ENCODE peak calls at places on chromosomes 12 and 14, in nine cellular contexts. F is lung, S is H9, U is progenitor cell of endocrine pancreas, W is fibroblast of the aortic adventitia, X is WTC11, B is fibroblast of lung, Q is left lung, V is Panc1. C is an unnamed sample.

GRCh38 chr12:116881325-116881866 is at the start of gene HRK:
- DNase-seq in F (no peak), S (peak), U (peak), W (no peak), X (peak), B (no peak), Q (no peak), V (no peak), C (no peak)

GRCh38 chr14:22530101-22530500 is 58.9 kb downstream of the DAD1 start:
- DNase-seq in F (no peak), S (no peak), U (no peak), W (no peak), X (no peak), B (no peak), Q (no peak), V (no peak), C (no peak)

GRCh38 chr14:63956326-63956725 is 103.5 kb downstream of the SYNE2 start:
- DNase-seq in F (no peak), S (no peak), U (no peak), W (no peak), X (no peak), B (no peak), Q (no peak), V (no peak), C (no peak)

GRCh38 chr12:1837541-1838206 is 17.3 kb downstream of the LRTM2 start:
- DNase-seq in F (no peak), S (no peak), U (no peak), W (no peak), X (no peak), B (peak), Q (peak), V (no peak), C (no peak)

GRCh38 chr12:100229876-100230275 is 29.3 kb downstream of the ACTR6 start:
- DNase-seq in F (no peak), S (no peak), U (no peak), W (no peak), X (no peak), B (no peak), Q (no peak), V (no peak), C (no peak)

GRCh38 chr12:1796515-1797010 is 23.8 kb upstream of the LRTM2 start:
- DNase-seq in F (no peak), S (peak), U (no peak), W (no peak), X (no peak), B (no peak), Q (peak), V (no peak), C (no peak)

GRCh38 chr14:86035882-86036281 is 505.9 kb downstream of the FLRT2 start:
- DNase-seq in F (no peak), S (peak), U (no peak), W (peak), X (peak), B (peak), Q (no peak), V (no peak), C (no peak)

GRCh38 chr12:12582895-12583303 is 20.2 kb upstream of the DUSP16 start:
- DNase-seq in F (peak), S (no peak), U (no peak), W (no peak), X (no peak), B (peak), Q (no peak), V (no peak), C (no peak)

GRCh38 chr14:56216631-56217379 is 98.6 kb downstream of the PELI2 start:
- DNase-seq in F (peak), S (no peak), U (no peak), W (peak), X (no peak), B (peak), Q (no peak), V (no peak), C (no peak)

GRCh38 chr12:113065126-113066007 is 8.8 kb downstream of the DTX1 start:
- DNase-seq in F (no peak), S (peak), U (peak), W (no peak), X (peak), B (no peak), Q (no peak), V (no peak), C (peak)

GRCh38 chr12:132708150-132708549 is 2.5 kb upstream of the PGAM5 start:
- DNase-seq in F (no peak), S (no peak), U (no peak), W (no peak), X (no peak), B (no peak), Q (no peak), V (no peak), C (no peak)

GRCh38 chr12:67517181-67517887 is 131.2 kb upstream of the DYRK2 start:
- DNase-seq in F (no peak), S (no peak), U (no peak), W (peak), X (no peak), B (peak), Q (no peak), V (no peak), C (no peak)

GRCh38 chr12:103169-103981 is 36.8 kb downstream of the IQSEC3 start:
- DNase-seq in F (no peak), S (peak), U (no peak), W (no peak), X (peak), B (no peak), Q (no peak), V (no peak), C (no peak)

GRCh38 chr12:101935769-101936741 is 58.7 kb downstream of the DRAM1 start:
- DNase-seq in F (no peak), S (no peak), U (no peak), W (peak), X (no peak), B (peak), Q (no peak), V (no peak), C (no peak)

GRCh38 chr12:84982888-84983287 is 53.2 kb downstream of the TSPAN19 start:
- DNase-seq in F (no peak), S (no peak), U (no peak), W (no peak), X (no peak), B (no peak), Q (no peak), V (no peak), C (no peak)

GRCh38 chr14:39229222-39229543 is 4.5 kb upstream of the MIA2 start:
- DNase-seq in F (no peak), S (no peak), U (no peak), W (peak), X (no peak), B (no peak), Q (no peak), V (no peak), C (no peak)

GRCh38 chr12:8844665-8845064 is 22.2 kb downstream of the A2ML1 start:
- DNase-seq in F (peak), S (no peak), U (no peak), W (peak), X (no peak), B (peak), Q (no peak), V (no peak), C (no peak)

DNA sequence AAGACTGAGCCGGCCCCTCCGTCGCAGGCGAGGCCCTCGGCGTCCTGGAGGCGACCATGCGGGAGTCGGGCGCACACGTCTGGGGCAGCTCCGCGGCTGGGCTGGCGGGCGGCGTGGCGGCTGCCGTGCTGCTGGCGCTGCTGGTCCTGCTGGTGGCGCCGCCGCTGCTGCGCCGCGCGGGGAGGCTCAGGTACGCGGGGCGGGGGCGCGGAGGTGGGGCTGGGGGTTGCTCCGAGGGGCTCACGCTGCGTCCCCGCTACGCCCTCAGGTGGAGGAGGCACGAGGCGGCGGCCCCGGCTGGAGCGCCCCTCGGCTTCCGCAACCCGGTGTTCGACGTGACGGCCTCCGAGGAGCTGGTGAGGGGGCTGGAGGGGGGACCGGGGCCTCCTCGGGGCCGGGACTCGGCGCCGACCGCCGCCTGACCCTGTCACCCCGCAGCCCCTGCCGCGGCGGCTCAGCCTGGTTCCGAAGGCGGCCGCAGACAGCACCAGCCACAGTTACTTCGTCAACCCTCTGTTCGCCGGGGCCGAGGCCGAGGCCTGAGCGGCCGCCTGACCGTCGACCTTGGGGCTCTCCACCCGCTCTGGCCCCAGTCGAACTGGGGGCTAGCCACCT is 7.8 kb downstream of the AMN start:
- DNase-seq in F (no peak), S (peak), U (peak), W (no peak), X (peak), B (no peak), Q (peak), V (no peak), C (no peak)
- TF ChIP-seq CTCF in F (no peak), S (peak), U (peak), W (no peak), X (no peak), B (no peak), Q (no peak), V (no peak), C (no peak)

GRCh38 chr14:105267820-105268548 is 19.7 kb downstream of the BTBD6 start:
- DNase-seq in F (no peak), S (no peak), U (no peak), W (no peak), X (no peak), B (no peak), Q (peak), V (no peak), C (no peak)
- TF ChIP-seq CTCF in F (no peak), S (peak), U (no peak), W (no peak), X (no peak), B (no peak), Q (no peak), V (no peak), C (no peak)

GRCh38 chr14:53539489-53540126 is 386.5 kb upstream of the DDHD1 start:
- DNase-seq in F (peak), S (peak), U (peak), W (peak), X (peak), B (peak), Q (no peak), V (peak), C (peak)
- TF ChIP-seq CTCF in F (peak), S (peak), U (peak), W (peak), X (peak), B (peak), Q (peak), V (peak), C (peak)

GRCh38 chr12:29725587-29726320 is 58.0 kb downstream of the TMTC1 start:
- DNase-seq in F (no peak), S (no peak), U (no peak), W (peak), X (no peak), B (peak), Q (no peak), V (no peak), C (no peak)

GRCh38 chr12:29730481-29730880 is 53.3 kb downstream of the TMTC1 start:
- DNase-seq in F (no peak), S (no peak), U (no peak), W (no peak), X (no peak), B (no peak), Q (no peak), V (no peak), C (no peak)

GRCh38 chr12:29726321-29726692 is 57.4 kb downstream of the TMTC1 start:
- DNase-seq in F (no peak), S (no peak), U (no peak), W (peak), X (no peak), B (peak), Q (no peak), V (no peak), C (no peak)

GRCh38 chr12:29728033-29728432 is 55.7 kb downstream of the TMTC1 start:
- DNase-seq in F (no peak), S (no peak), U (no peak), W (no peak), X (no peak), B (no peak), Q (no peak), V (no peak), C (no peak)

GRCh38 chr12:29726741-29727348 is 56.9 kb downstream of the TMTC1 start:
- DNase-seq in F (no peak), S (no peak), U (no peak), W (no peak), X (no peak), B (no peak), Q (no peak), V (no peak), C (no peak)
- TF ChIP-seq CTCF in F (no peak), S (no peak), U (no peak), W (no peak), X (no peak), B (no peak), Q (no peak), V (no peak), C (no peak)